ENCODE peak calls at places on chromosome 22, in seven cellular contexts. H is fibroblast of the aortic adventitia, P is bronchial epithelial cell, U is sigmoid colon, E is fibroblast of mammary gland, K is AG10803, C is choroid plexus epithelial cell. J is an unnamed sample.

GRCh38 chr22:42301072-42301741 is 30.8 kb upstream of the TCF20 start:
- DNase-seq in H (no peak), P (no peak), U (no peak), E (no peak), K (no peak), C (no peak), J (no peak)

GRCh38 chr22:22827187-22827948 is 60.2 kb upstream of the IGLL5 start:
- DNase-seq in H (no peak), P (no peak), U (no peak), E (no peak), K (no peak), C (no peak), J (no peak)

GRCh38 chr22:41603873-41604332 is 14.3 kb upstream of the PMM1 start:
- DNase-seq in H (no peak), P (no peak), U (no peak), E (no peak), K (no peak), C (no peak), J (no peak)

GRCh38 chr22:48379371-48379770 is 1448.3 kb downstream of the BRD1 start:
- DNase-seq in H (no peak), P (no peak), U (peak; percentile 54), E (no peak), K (no peak), C (no peak), J (peak; percentile 39)

GRCh38 chr22:21816787-21817496 is 50.5 kb downstream of the MAPK1 start:
- DNase-seq in H (peak; percentile 91), P (peak; percentile 98), U (no peak), E (peak; percentile 94), K (peak; percentile 94), C (peak; percentile 95), J (no peak)

GRCh38 chr22:19892249-19892879 is 37.7 kb upstream of the GNB1L start:
- DNase-seq in H (no peak), P (peak; percentile 51), U (no peak), E (peak; percentile 48), K (no peak), C (peak; percentile 70), J (no peak)

GRCh38 chr22:46763051-46763705 is 728 bp downstream of the TBC1D22A start:
- DNase-seq in H (peak; percentile 37), P (no peak), U (peak; percentile 81), E (peak; percentile 20), K (no peak), C (peak; percentile 93), J (no peak)

GRCh38 chr22:18111759-18112330 is 1.2 kb downstream of the TUBA8 start:
- DNase-seq in H (no peak), P (no peak), U (no peak), E (no peak), K (no peak), C (no peak), J (no peak)

GRCh38 chr22:41699264-41700104 is at the start of gene MEI1:
- DNase-seq in H (peak; percentile 68), P (peak; percentile 52), U (peak; percentile 91), E (peak; percentile 74), K (peak; percentile 56), C (peak; percentile 79), J (peak; percentile 93)

GRCh38 chr22:44870021-44870420 is 117.6 kb downstream of the ARHGAP8 start:
- DNase-seq in H (peak; percentile 30), P (peak; percentile 75), U (no peak), E (peak; percentile 27), K (peak; percentile 18), C (peak; percentile 2), J (no peak)

GRCh38 chr22:19239464-19239863 is 52.1 kb downstream of the CLTCL1 start:
- DNase-seq in H (no peak), P (no peak), U (no peak), E (no peak), K (no peak), C (no peak), J (no peak)

GRCh38 chr22:19942071-19942885 is 660 bp upstream of the TXNRD2 start:
- DNase-seq in H (peak; percentile 86), P (no peak), U (peak; percentile 73), E (peak; percentile 58), K (peak; percentile 80), C (peak; percentile 85), J (peak; percentile 69)

GRCh38 chr22:19483481-19484244 is 3.9 kb downstream of the CDC45 start:
- DNase-seq in H (peak; percentile 43), P (peak; percentile 72), U (no peak), E (peak; percentile 62), K (peak; percentile 61), C (peak; percentile 95), J (no peak)

GRCh38 chr22:38850399-38850798 is 6.6 kb upstream of the NPTXR start:
- DNase-seq in H (no peak), P (no peak), U (no peak), E (no peak), K (no peak), C (no peak), J (no peak)

GRCh38 chr22:23057331-23057730 is 13.0 kb upstream of the GNAZ start:
- DNase-seq in H (no peak), P (no peak), U (no peak), E (no peak), K (no peak), C (no peak), J (no peak)

GRCh38 chr22:49770454-49771265 is 57.0 kb downstream of the BRD1 start:
- DNase-seq in H (no peak), P (no peak), U (peak; percentile 61), E (no peak), K (no peak), C (no peak), J (peak; percentile 59)

GRCh38 chr22:32422062-32422461 is 10.0 kb upstream of the RTCB start:
- DNase-seq in H (no peak), P (no peak), U (no peak), E (no peak), K (no peak), C (no peak), J (no peak)

GRCh38 chr22:27990451-27990840 is 71.4 kb upstream of the PITPNB start:
- DNase-seq in H (no peak), P (no peak), U (peak; percentile 46), E (no peak), K (no peak), C (no peak), J (no peak)

GRCh38 chr22:50341977-50342650 is 1.0 kb upstream of the PPP6R2 start:
- DNase-seq in H (peak; percentile 86), P (peak; percentile 64), U (peak; percentile 95), E (peak; percentile 79), K (peak; percentile 76), C (peak; percentile 87), J (peak; percentile 93)

GRCh38 chr22:45742866-45743450 is 71.3 kb downstream of the ATXN10 start:
- DNase-seq in H (peak; percentile 68), P (peak; percentile 79), U (no peak), E (peak; percentile 77), K (peak; percentile 76), C (peak; percentile 85), J (peak; percentile 81)

GRCh38 chr22:50569041-50569459 is 6.3 kb upstream of the SYCE3 start:
- DNase-seq in H (no peak), P (no peak), U (peak; percentile 57), E (no peak), K (no peak), C (no peak), J (no peak)

GRCh38 chr22:32752868-32753520 is 48.5 kb upstream of the TIMP3 start:
- DNase-seq in H (peak; percentile 41), P (no peak), U (peak; percentile 83), E (peak; percentile 89), K (no peak), C (peak; percentile 79), J (no peak)

GRCh38 chr22:49622241-49623105 is 205.2 kb downstream of the BRD1 start:
- DNase-seq in H (no peak), P (no peak), U (no peak), E (no peak), K (no peak), C (no peak), J (no peak)

GRCh38 chr22:24706732-24707476 is 67.6 kb downstream of the PIWIL3 start:
- DNase-seq in H (no peak), P (no peak), U (no peak), E (no peak), K (no peak), C (no peak), J (no peak)

GRCh38 chr22:44682556-44683168 is 19.3 kb upstream of the PRR5 start:
- DNase-seq in H (no peak), P (no peak), U (no peak), E (no peak), K (no peak), C (no peak), J (no peak)

GRCh38 chr22:27107824-27108223 is 450.4 kb downstream of the MIAT start:
- DNase-seq in H (peak; percentile 95), P (peak; percentile 99), U (peak; percentile 88), E (peak; percentile 90), K (peak; percentile 96), C (peak; percentile 94), J (no peak)

GRCh38 chr22:46381731-46382130 is 46.2 kb downstream of the TRMU start:
- DNase-seq in H (no peak), P (no peak), U (no peak), E (no peak), K (no peak), C (no peak), J (no peak)

GRCh38 chr22:19663821-19664325 is 50.4 kb upstream of the SEPTIN5 start:
- DNase-seq in H (peak; percentile 74), P (no peak), U (no peak), E (peak; percentile 73), K (peak; percentile 70), C (peak; percentile 72), J (no peak)

GRCh38 chr22:29207231-29207550 is 1.5 kb downstream of the EMID1 start:
- DNase-seq in H (no peak), P (no peak), U (no peak), E (no peak), K (no peak), C (no peak), J (no peak)
- H3K4me3 ChIP-seq in H (no peak overlapping the region), P (no peak overlapping the region), U (no peak overlapping the region), E (no peak overlapping the region), K (no peak overlapping the region), C (no peak overlapping the region), J (peak overlapping the region; percentile 63)

GRCh38 chr22:25970348-25970995 is 198.8 kb upstream of the SEZ6L start:
- DNase-seq in H (no peak), P (no peak), U (no peak), E (no peak), K (no peak), C (no peak), J (no peak)
- H3K4me3 ChIP-seq in H (no peak overlapping the region), P (no peak overlapping the region), U (no peak overlapping the region), E (no peak overlapping the region), K (no peak overlapping the region), C (no peak overlapping the region), J (no peak overlapping the region)

GRCh38 chr22:35230417-35230816 is 26.9 kb upstream of the HMGXB4 start:
- DNase-seq in H (no peak), P (no peak), U (no peak), E (no peak), K (no peak), C (no peak), J (no peak)
- H3K4me3 ChIP-seq in H (no peak overlapping the region), P (no peak overlapping the region), U (no peak overlapping the region), E (no peak overlapping the region), K (no peak overlapping the region), C (no peak overlapping the region), J (no peak overlapping the region)

DNA sequence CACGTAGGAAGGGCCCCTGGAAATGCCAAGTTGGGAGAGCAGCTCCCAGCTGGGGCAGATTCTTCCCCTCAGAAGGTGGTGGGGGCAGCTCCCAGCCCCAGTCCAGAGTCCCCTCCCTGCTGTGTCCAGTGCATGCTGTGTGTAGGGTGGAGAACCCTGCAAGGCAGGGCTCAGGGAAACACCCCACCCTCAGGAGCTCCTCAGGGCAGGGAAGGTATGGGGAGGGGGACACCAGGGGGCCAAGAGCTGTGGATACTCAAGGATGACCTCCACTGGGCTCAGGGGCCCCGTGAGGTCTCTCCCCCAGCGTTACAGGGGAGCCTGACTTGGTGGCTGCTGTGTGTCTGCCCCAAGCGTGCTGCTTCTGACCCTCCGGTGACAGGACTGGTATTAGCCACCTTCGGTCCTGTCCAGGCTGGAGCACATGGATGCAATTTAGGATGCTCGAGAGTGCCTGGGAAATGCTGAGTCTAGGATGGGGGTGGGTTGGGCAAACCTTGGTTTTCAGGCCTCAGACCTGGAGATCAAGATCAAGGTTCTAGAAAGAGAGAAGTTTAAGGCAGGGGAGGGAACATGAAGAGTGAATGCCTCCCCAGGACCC is 16.1 kb upstream of the CABP7 start:
- DNase-seq in H (no peak), P (no peak), U (peak; percentile 59), E (no peak), K (no peak), C (no peak), J (no peak)
- H3K4me3 ChIP-seq in H (no peak overlapping the region), P (no peak overlapping the region), U (no peak overlapping the region), E (no peak overlapping the region), K (no peak overlapping the region), C (no peak overlapping the region), J (no peak overlapping the region)

J was measured in upper lobe of right lung.